ENCODE peak calls at places on chromosomes 2 and 18, in ten cellular contexts. Z, F, P, U, E, J, Q, W, C and A are unnamed samples.

GRCh38 chr2:43005211-43005974 is 213.0 kb upstream of the HAAO start:
- DNase-seq in Z (no peak), F (no peak), P (no peak), U (no peak), E (no peak), J (no peak), Q (no peak), W (peak), C (peak), A (no peak)

GRCh38 chr18:35343936-35344735 is at the start of gene ZNF24:
- DNase-seq in Z (peak), F (peak), P (peak), U (peak), E (peak), J (peak), Q (peak), W (peak), C (peak), A (peak)

GRCh38 chr18:68555935-68556334 is 159.0 kb downstream of the TMX3 start:
- DNase-seq in Z (no peak), F (no peak), P (no peak), U (peak), E (no peak), J (no peak), Q (no peak), W (no peak), C (no peak), A (no peak)

GRCh38 chr2:71460595-71461303 is 7.4 kb downstream of the DYSF start:
- DNase-seq in Z (no peak), F (peak), P (peak), U (no peak), E (no peak), J (no peak), Q (no peak), W (peak), C (no peak), A (no peak)

GRCh38 chr18:62323483-62324354 is 1.4 kb upstream of the TNFRSF11A start:
- DNase-seq in Z (no peak), F (no peak), P (no peak), U (no peak), E (no peak), J (no peak), Q (no peak), W (no peak), C (no peak), A (no peak)

GRCh38 chr2:67006373-67006960 is 390.7 kb upstream of the ETAA1 start:
- DNase-seq in Z (no peak), F (no peak), P (no peak), U (no peak), E (no peak), J (no peak), Q (no peak), W (no peak), C (no peak), A (no peak)

GRCh38 chr18:3663870-3664512 is 214.0 kb downstream of the TGIF1 start:
- DNase-seq in Z (no peak), F (no peak), P (no peak), U (no peak), E (no peak), J (no peak), Q (no peak), W (no peak), C (no peak), A (no peak)

GRCh38 chr2:23925702-23926288 is 1.1 kb downstream of the ATAD2B start:
- DNase-seq in Z (peak), F (peak), P (peak), U (peak), E (peak), J (peak), Q (peak), W (peak), C (peak), A (peak)

GRCh38 chr2:218448934-218449333 is 30.0 kb downstream of the VIL1 start:
- DNase-seq in Z (no peak), F (no peak), P (no peak), U (peak), E (no peak), J (no peak), Q (no peak), W (no peak), C (no peak), A (no peak)

GRCh38 chr2:174499365-174499764 is 12.5 kb upstream of the GPR155 start:
- DNase-seq in Z (no peak), F (no peak), P (no peak), U (no peak), E (no peak), J (no peak), Q (no peak), W (no peak), C (peak), A (no peak)

GRCh38 chr2:172859821-172860707 is 124.4 kb downstream of the RAPGEF4 start:
- DNase-seq in Z (no peak), F (no peak), P (no peak), U (no peak), E (no peak), J (no peak), Q (no peak), W (no peak), C (no peak), A (no peak)

GRCh38 chr2:129778608-129778877 is 200.9 kb upstream of the RAB6C start:
- DNase-seq in Z (no peak), F (no peak), P (no peak), U (no peak), E (no peak), J (no peak), Q (no peak), W (no peak), C (no peak), A (no peak)

GRCh38 chr18:37282386-37283037 is 283.1 kb downstream of the CELF4 start:
- DNase-seq in Z (no peak), F (no peak), P (no peak), U (no peak), E (no peak), J (no peak), Q (no peak), W (no peak), C (no peak), A (no peak)

GRCh38 chr2:122843503-122843902 is 1088.1 kb downstream of the TSN start:
- DNase-seq in Z (no peak), F (no peak), P (no peak), U (no peak), E (no peak), J (no peak), Q (no peak), W (no peak), C (no peak), A (no peak)

GRCh38 chr2:221673248-221673647 is 101.1 kb upstream of the EPHA4 start:
- DNase-seq in Z (no peak), F (no peak), P (no peak), U (no peak), E (no peak), J (no peak), Q (no peak), W (no peak), C (no peak), A (no peak)

GRCh38 chr18:77079088-77079487 is 53.5 kb downstream of the MBP start:
- DNase-seq in Z (no peak), F (no peak), P (no peak), U (no peak), E (no peak), J (no peak), Q (no peak), W (peak), C (no peak), A (no peak)

GRCh38 chr2:155315768-155316167 is 617.3 kb downstream of the KCNJ3 start:
- DNase-seq in Z (no peak), F (no peak), P (no peak), U (no peak), E (no peak), J (no peak), Q (no peak), W (no peak), C (no peak), A (no peak)

GRCh38 chr2:46913471-46914381 is 1.9 kb downstream of the MCFD2 start:
- DNase-seq in Z (peak), F (peak), P (peak), U (peak), E (no peak), J (peak), Q (no peak), W (peak), C (peak), A (no peak)

GRCh38 chr18:24878289-24878688 is 417.9 kb downstream of the HRH4 start:
- DNase-seq in Z (peak), F (no peak), P (no peak), U (peak), E (no peak), J (no peak), Q (no peak), W (no peak), C (peak), A (no peak)

GRCh38 chr2:133768261-133769021 is 200.2 kb upstream of the NCKAP5 start:
- DNase-seq in Z (peak), F (no peak), P (peak), U (no peak), E (no peak), J (no peak), Q (no peak), W (no peak), C (peak), A (peak)

GRCh38 chr2:240384711-240385450 is 50.6 kb upstream of the GPC1 start:
- DNase-seq in Z (no peak), F (peak), P (peak), U (no peak), E (no peak), J (peak), Q (no peak), W (no peak), C (no peak), A (no peak)

GRCh38 chr2:73823916-73824523 is 4.7 kb upstream of the STAMBP start:
- DNase-seq in Z (peak), F (no peak), P (no peak), U (peak), E (no peak), J (no peak), Q (no peak), W (no peak), C (peak), A (no peak)

GRCh38 chr2:141810148-141810547 is 320.7 kb downstream of the LRP1B start:
- DNase-seq in Z (no peak), F (no peak), P (no peak), U (no peak), E (no peak), J (no peak), Q (no peak), W (no peak), C (no peak), A (no peak)

GRCh38 chr2:176096986-176097819 is 2.4 kb upstream of the HOXD12 start:
- DNase-seq in Z (peak), F (peak), P (peak), U (peak), E (peak), J (peak), Q (no peak), W (peak), C (peak), A (peak)

GRCh38 chr2:121207494-121207893 is 77.5 kb downstream of the TFCP2L1 start:
- DNase-seq in Z (no peak), F (peak), P (no peak), U (no peak), E (no peak), J (no peak), Q (no peak), W (no peak), C (no peak), A (no peak)

DNA sequence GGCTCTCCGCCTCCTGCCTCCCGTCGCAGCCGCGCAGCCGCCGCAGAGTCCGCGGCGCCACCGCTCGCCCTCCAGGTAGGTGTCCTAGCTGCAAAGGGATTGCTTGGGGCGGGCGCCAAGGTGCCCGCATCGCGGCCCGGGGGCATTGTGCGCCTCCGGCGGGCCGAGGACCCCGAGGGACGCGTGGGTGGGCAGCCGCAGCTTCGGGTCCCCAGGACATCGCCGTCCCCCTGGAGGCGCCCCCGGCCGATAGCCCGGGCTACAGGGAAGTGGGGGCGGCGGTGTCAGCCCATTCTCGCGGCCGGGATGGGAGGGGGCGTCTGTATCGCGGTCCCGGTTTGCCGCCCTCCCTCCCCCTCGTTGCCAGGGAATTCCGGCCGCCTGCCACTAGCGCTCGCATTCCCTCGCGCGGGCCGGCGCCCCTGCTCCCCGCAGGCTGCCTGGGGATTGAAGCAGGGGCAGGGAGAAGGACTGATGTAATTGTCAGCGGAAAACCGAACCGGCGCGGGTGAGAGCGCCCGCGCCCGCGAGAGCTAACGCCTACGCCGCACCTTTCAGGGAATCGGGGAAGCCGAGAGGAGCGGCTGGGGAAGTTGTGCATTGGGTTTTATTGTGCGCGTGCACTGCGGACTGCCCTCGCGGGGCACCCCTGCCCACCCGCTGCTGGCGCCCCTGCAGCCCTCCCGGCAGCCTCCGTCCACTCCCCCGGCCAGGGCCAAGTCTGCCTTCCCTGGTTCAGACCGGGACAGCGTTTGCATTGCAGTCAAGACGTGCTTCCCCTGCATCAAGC is 483 bp downstream of the OSBPL6 start:
- DNase-seq in Z (peak), F (peak), P (peak), U (peak), E (peak), J (peak), Q (no peak), W (peak), C (peak), A (peak)
- TF ChIP-seq CTCF in Z (no peak), F (peak), P (no peak), U (no peak), E (no peak), J (peak), Q (no peak), W (no peak), C (no peak), A (peak)

DNA sequence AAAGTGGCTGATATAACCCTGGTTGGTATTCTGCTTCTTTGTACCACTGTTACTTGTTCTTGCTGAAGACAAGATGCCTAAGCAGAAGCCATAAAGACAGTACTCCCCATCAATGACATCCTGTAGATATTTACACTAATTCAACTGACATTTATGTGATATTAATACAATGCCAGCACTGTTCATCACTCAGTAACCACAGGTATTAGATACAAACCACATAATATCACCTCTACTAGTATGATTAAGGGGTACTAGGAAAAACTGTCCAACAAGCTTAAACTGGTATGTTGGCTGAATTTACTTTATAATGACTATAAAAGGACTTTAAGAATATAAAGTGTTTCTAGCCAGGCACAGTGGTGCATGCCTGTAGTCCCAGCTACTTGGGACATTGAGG is 65.8 kb downstream of the RTN4 start:
- DNase-seq in Z (no peak), F (no peak), P (no peak), U (no peak), E (no peak), J (no peak), Q (no peak), W (no peak), C (no peak), A (no peak)
- H3K27ac ChIP-seq in Z (no peak), F (peak), P (no peak), U (no peak), E (no peak), J (no peak), Q (no peak), W (no peak), C (no peak), A (no peak)

GRCh38 chr2:158459161-158460003 is 2.6 kb downstream of the PKP4 start:
- DNase-seq in Z (no peak), F (no peak), P (no peak), U (no peak), E (no peak), J (no peak), Q (no peak), W (no peak), C (no peak), A (no peak)

GRCh38 chr2:158456309-158457066 is at the start of the genes CCDC148 and PKP4:
- DNase-seq in Z (peak), F (peak), P (peak), U (peak), E (peak), J (peak), Q (peak), W (peak), C (peak), A (peak)

GRCh38 chr2:158458617-158458920 is 1.8 kb downstream of the PKP4 start:
- DNase-seq in Z (no peak), F (no peak), P (no peak), U (peak), E (no peak), J (no peak), Q (no peak), W (no peak), C (no peak), A (no peak)

GRCh38 chr2:158457826-158458616 is 1.3 kb downstream of the PKP4 start:
- DNase-seq in Z (peak), F (peak), P (peak), U (peak), E (peak), J (peak), Q (peak), W (peak), C (peak), A (peak)

DNA sequence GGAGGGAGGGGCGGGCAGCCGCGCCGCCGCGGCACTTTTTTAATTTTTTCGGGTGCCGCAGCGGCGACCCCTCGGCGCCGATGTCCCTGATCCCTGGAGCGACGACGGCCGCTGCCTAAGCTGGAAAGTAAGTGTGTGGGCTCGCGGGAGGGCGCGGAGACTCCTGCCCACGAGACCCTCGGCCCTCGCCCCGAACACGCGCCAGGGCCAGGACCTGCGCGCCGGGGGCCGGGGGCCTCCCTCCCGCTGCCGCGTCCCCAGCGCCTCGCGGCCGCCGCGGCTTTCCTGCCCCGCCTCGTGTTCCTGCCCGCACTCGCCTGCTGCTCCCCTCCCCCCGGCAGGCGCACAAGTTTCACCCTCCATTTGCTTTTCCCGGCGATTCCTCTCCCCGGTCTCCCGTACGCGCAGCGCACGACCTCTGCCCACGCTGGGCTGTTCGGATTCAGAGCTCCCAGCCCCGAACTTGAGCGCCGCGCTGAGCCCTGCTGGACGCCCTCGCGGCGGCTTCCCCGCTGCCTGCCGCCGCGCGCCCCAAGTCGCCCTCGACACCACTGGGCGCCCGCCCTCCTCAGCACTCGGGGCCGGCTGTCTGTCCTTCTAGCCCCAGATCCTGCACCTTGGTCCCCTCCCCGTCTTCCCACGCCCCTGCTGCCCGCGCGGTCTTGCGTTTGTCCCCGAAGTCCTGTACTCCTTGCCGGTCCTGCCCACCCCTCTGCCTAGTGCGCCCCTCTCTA is 507 bp downstream of the PKP4 start:
- DNase-seq in Z (peak), F (peak), P (peak), U (peak), E (peak), J (peak), Q (peak), W (peak), C (peak), A (peak)
- TF ChIP-seq CTCF in Z (peak), F (no peak), P (no peak), U (peak), E (no peak), J (no peak), Q (no peak), W (no peak), C (no peak), A (no peak)

GRCh38 chr2:237143118-237143517 is 57.4 kb downstream of the COPS8 start:
- DNase-seq in Z (no peak), F (no peak), P (no peak), U (no peak), E (no peak), J (no peak), Q (no peak), W (no peak), C (no peak), A (no peak)
- H3K27ac ChIP-seq in Z (no peak), F (peak), P (no peak), U (no peak), E (no peak), J (peak), Q (no peak), W (no peak), C (peak), A (peak)

GRCh38 chr2:27050281-27050995 is 1.0 kb upstream of the AGBL5 start:
- DNase-seq in Z (peak), F (peak), P (peak), U (peak), E (peak), J (peak), Q (peak), W (peak), C (peak), A (peak)
- TF ChIP-seq CTCF in Z (peak), F (peak), P (no peak), U (peak), E (peak), J (peak), Q (peak), W (peak), C (peak), A (peak)

DNA sequence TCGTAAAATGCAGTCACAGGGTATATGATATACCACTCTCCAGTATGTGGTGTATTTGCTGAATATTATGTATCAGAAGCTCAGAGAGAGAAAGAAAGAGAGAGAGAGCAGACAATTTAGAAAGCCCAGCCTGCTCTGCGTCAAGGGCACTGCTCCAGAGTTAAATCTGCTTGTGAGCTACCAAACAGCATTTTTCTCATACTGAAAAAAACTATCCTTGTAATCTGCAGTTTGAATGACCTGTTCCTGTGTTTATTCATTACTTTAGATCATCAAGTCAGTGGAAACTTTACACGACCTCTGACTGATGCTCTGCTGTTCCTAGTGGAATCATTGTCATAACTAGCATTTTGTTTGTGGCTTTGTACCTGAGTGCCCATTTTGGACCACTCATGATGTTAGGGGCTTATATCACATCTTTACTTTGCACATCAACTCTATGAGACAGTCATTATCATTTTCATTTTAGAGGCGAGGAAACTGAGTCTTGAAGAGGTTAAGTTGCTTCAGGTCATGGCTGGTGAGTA is 89.2 kb upstream of the PELI1 start:
- DNase-seq in Z (no peak), F (no peak), P (no peak), U (no peak), E (no peak), J (no peak), Q (no peak), W (no peak), C (no peak), A (no peak)
- H3K27ac ChIP-seq in Z (no peak), F (no peak), P (no peak), U (no peak), E (no peak), J (peak), Q (no peak), W (no peak), C (no peak), A (no peak)

GRCh38 chr2:60412626-60413025 is 140.8 kb downstream of the BCL11A start:
- DNase-seq in Z (no peak), F (no peak), P (no peak), U (no peak), E (no peak), J (no peak), Q (no peak), W (no peak), C (no peak), A (no peak)
- TF ChIP-seq CTCF in Z (no peak), F (no peak), P (no peak), U (no peak), E (no peak), J (no peak), Q (no peak), W (no peak), C (no peak), A (no peak)

DNA sequence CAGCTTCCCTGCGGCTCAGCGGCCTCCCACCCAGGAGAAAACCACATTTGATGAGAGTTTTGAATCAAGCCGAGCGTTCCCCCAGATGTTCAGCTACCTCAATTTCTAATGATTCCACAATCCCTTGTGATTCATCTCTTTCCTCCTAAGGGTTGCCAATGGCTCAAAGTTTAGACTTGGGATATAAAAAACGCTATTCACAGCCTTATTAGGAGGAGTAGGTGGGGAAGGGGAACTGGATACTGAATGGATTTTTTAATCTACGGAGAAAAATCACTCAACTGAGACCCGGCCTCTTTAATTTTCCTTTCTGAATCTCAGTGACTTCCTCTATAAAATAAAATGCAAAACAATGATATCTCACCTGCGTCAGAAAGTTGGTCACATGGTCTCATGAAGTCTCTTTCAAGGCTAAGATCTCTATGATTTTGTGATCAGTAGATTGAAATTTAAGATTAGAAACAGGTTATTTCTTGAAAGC is 192.6 kb upstream of the TCF4 start:
- DNase-seq in Z (no peak), F (no peak), P (no peak), U (peak), E (no peak), J (no peak), Q (no peak), W (no peak), C (no peak), A (no peak)
- H3K27ac ChIP-seq in Z (peak), F (peak), P (peak), U (peak), E (no peak), J (peak), Q (no peak), W (no peak), C (peak), A (peak)